ENCODE peak calls at places on chromosomes 16 and 17, in five cellular contexts. H is fibroblast of lung, M is tibial artery, I is glutamatergic neuron, C is GM23338. E is an unnamed sample.

GRCh38 chr17:78133971-78134898 is 3.7 kb downstream of the TMC8 start:
- DNase-seq in C (peak), M (no peak), I (peak), H (no peak), E (peak)

GRCh38 chr16:67278773-67279295 is 498 bp upstream of the PLEKHG4 start:
- DNase-seq in M (no peak), H (no peak), C (peak), I (no peak), E (no peak)

GRCh38 chr16:57694556-57695377 is at the start of gene DRC7:
- DNase-seq in M (peak), H (peak), I (peak), C (peak), E (peak)

GRCh38 chr16:85819245-85819644 is 19.8 kb downstream of the COX4I1 start:
- DNase-seq in C (peak), M (peak), I (peak), H (peak), E (peak)

GRCh38 chr16:9807302-9807701 is 374.9 kb downstream of the GRIN2A start:
- DNase-seq in M (no peak), C (peak), I (no peak), H (no peak), E (no peak)

GRCh38 chr17:55795098-55795497 is 44.2 kb downstream of the PCTP start:
- DNase-seq in H (no peak), I (no peak), M (no peak), C (no peak), E (no peak)

GRCh38 chr16:54493076-54493475 is 206.5 kb upstream of the IRX3 start:
- DNase-seq in M (no peak), H (peak), I (no peak), C (no peak), E (peak)

GRCh38 chr17:40326014-40326831 is 17.2 kb downstream of the RARA start:
- DNase-seq in I (no peak), M (no peak), C (no peak), H (no peak), E (no peak)

GRCh38 chr16:75305364-75306101 is 54.1 kb upstream of the BCAR1 start:
- DNase-seq in C (no peak), I (no peak), M (peak), H (peak), E (peak)

GRCh38 chr17:22090263-22090935 is 398.1 kb downstream of the KCNJ18 start:
- DNase-seq in C (no peak), M (no peak), H (no peak), I (no peak), E (no peak)

GRCh38 chr17:78313735-78314648 is 45.9 kb downstream of the SOCS3 start:
- DNase-seq in H (peak), C (peak), M (peak), I (peak), E (peak)

GRCh38 chr16:88701541-88702363 is 4.5 kb downstream of the RNF166 start:
- DNase-seq in I (no peak), M (no peak), C (no peak), H (no peak), E (no peak)

GRCh38 chr16:87621976-87622713 is 19.8 kb downstream of the JPH3 start:
- DNase-seq in I (no peak), C (no peak), H (no peak), M (no peak), E (no peak)

GRCh38 chr16:81432899-81433560 is 11.6 kb upstream of the CMIP start:
- DNase-seq in H (no peak), M (no peak), C (peak), I (peak), E (no peak)

GRCh38 chr16:88382491-88383400 is at the start of gene ZNF469:
- DNase-seq in C (peak), I (peak), M (no peak), H (peak), E (no peak)

GRCh38 chr17:5422505-5422904 is 2.5 kb downstream of the RPAIN start:
- DNase-seq in I (no peak), M (no peak), C (no peak), H (peak), E (peak)

GRCh38 chr17:17896746-17897145 is 60.0 kb upstream of the SREBF1 start:
- DNase-seq in H (no peak), I (no peak), C (no peak), M (no peak), E (no peak)

GRCh38 chr16:73015612-73016487 is 32.1 kb downstream of the ZFHX3 start:
- DNase-seq in C (no peak), H (no peak), I (no peak), M (no peak), E (peak)

GRCh38 chr16:85316321-85316919 is 204.1 kb upstream of the CIBAR2 start:
- DNase-seq in H (peak), C (peak), M (no peak), I (peak), E (peak)

GRCh38 chr16:67672306-67672705 is 5.7 kb downstream of the C16orf86 start:
- DNase-seq in M (no peak), H (no peak), I (no peak), C (peak), E (no peak)

GRCh38 chr16:65376601-65377000 is 254.7 kb upstream of the CDH11 start:
- DNase-seq in H (no peak), C (no peak), M (no peak), I (no peak), E (peak)

GRCh38 chr17:11852911-11853310 is 144.4 kb downstream of the ZNF18 start:
- DNase-seq in H (peak), C (no peak), I (no peak), M (no peak), E (no peak)

GRCh38 chr16:67150833-67151396 is at the start of gene B3GNT9:
- DNase-seq in H (peak), I (peak), M (peak), C (peak), E (no peak)

GRCh38 chr16:69798466-69798865 is 36.3 kb downstream of the WWP2 start:
- DNase-seq in I (peak), M (no peak), H (peak), C (peak), E (no peak)

GRCh38 chr16:61901689-61902088 is 134.5 kb downstream of the CDH8 start:
- DNase-seq in I (no peak), H (no peak), C (no peak), M (no peak), E (no peak)

GRCh38 chr17:82548681-82549303 is 29.3 kb downstream of the FOXK2 start:
- DNase-seq in I (peak), C (no peak), M (peak), H (peak), E (no peak)

GRCh38 chr16:71628810-71629209 is 2.8 kb downstream of the MARVELD3 start:
- DNase-seq in C (no peak), M (no peak), I (no peak), H (peak), E (no peak)

GRCh38 chr16:24123275-24123674 is 132.9 kb upstream of the CACNG3 start:
- DNase-seq in M (no peak), C (no peak), H (no peak), I (no peak), E (no peak)
- TF ChIP-seq CTCF in M (no peak), C (no peak), H (no peak), I (no peak), E (no peak)

DNA sequence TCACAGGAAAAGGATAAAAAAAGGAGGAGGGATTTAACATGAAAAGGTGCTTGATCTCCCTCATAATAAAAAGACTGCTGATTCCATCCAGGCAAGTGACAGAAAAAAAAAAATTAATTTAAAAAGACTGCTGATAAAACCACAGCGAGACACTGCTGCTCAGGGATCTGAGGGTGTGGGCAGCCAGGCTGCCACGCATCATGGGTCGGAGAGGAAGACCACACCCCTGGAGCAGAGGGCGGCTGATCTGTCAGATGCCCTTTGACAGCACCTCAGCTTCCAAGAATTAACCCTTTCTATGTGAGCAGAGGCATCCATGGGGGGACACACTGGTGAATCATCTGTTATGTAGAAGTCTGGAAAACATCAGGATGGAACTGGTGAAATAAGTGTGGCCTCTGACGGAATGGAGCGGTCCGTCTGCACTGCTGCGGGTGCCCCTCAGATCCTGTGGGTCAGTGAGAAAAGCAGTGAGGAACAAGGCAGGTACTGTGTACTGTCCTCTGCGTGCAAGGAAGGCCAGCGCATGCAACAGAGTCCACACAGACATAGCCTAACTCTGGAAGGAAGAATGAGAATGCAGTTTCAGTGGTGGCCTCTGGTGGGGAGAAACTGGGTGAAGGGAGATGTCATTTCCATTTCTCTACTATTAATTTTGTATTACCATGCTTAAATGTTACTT is 19.8 kb downstream of the MAPT start:
- DNase-seq in M (no peak), C (no peak), I (no peak), H (no peak), E (no peak)
- TF ChIP-seq CTCF in M (no peak), C (no peak), I (no peak), H (no peak), E (no peak)

GRCh38 chr17:47895254-47895855 is 681 bp upstream of the SP2 start:
- DNase-seq in I (no peak), M (peak), C (no peak), H (peak), E (no peak)

GRCh38 chr17:47895856-47896671 is at the start of gene SP2:
- DNase-seq in H (peak), C (peak), I (peak), M (peak), E (peak)

GRCh38 chr17:47897561-47897960 is 1.5 kb downstream of the SP2 start:
- DNase-seq in C (no peak), M (no peak), I (no peak), H (peak), E (no peak)

GRCh38 chr17:47896672-47897490 is 845 bp downstream of the SP2 start:
- DNase-seq in C (no peak), H (peak), M (peak), I (no peak), E (peak)

DNA sequence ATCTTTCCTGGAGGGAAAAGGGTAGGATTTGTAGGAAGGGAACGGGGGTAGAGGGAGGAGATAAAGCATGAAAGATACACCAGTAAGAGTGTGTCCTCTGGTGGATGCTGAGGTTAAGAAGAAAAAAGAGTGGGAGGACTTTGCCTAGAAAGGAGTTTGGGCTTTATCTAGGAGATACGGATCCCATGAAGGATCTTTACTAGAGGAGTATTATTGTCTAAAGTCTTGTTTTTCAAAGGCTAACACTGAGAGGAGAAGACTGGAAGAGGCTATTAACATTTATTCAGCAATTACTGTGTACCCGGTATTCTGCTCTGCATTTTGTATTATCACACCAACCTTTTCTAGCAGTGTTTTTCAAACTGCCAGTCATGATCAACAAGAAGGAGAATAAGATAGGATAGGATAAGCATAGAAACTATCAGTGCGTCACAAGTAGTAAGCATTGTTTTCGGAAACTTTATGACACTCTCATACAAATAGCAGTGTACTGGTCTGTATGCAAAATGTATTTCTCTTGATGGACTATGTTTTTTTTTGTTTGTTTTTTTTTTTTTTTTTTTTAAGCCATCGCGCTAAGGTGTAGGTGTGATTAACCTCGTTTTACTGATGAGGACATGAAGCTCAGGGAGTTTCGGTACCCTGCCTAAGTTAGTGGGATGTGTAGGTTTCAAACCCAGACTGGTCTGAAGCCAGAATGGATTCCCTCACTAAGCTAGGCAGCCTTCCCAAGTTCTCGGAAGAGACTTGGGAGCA is 1.4 kb upstream of the SP2 start:
- DNase-seq in I (no peak), C (peak), H (no peak), M (no peak), E (no peak)
- TF ChIP-seq CTCF in I (no peak), C (no peak), H (no peak), M (no peak), E (no peak)

GRCh38 chr17:37506678-37507077 is 17.0 kb downstream of the DUSP14 start:
- DNase-seq in C (peak), I (peak), M (no peak), H (peak), E (peak)
- TF ChIP-seq CTCF in C (peak), I (peak), M (peak), H (peak), E (peak)

GRCh38 chr17:68431045-68431608 is 26.2 kb downstream of the WIPI1 start:
- DNase-seq in I (no peak), H (no peak), C (no peak), M (no peak), E (no peak)

GRCh38 chr17:68432086-68432864 is 25.0 kb downstream of the WIPI1 start:
- DNase-seq in I (no peak), M (no peak), C (no peak), H (no peak), E (no peak)

GRCh38 chr17:68429881-68430280 is 27.4 kb downstream of the WIPI1 start:
- DNase-seq in H (no peak), C (no peak), M (no peak), I (no peak), E (no peak)

GRCh38 chr17:68433211-68433610 is 24.1 kb downstream of the WIPI1 start:
- DNase-seq in I (no peak), M (no peak), C (no peak), H (no peak), E (no peak)

GRCh38 chr17:68431661-68432071 is 25.6 kb downstream of the WIPI1 start:
- DNase-seq in C (peak), I (peak), H (peak), M (no peak), E (peak)
- TF ChIP-seq CTCF in C (peak), I (peak), H (peak), M (no peak), E (peak)

DNA sequence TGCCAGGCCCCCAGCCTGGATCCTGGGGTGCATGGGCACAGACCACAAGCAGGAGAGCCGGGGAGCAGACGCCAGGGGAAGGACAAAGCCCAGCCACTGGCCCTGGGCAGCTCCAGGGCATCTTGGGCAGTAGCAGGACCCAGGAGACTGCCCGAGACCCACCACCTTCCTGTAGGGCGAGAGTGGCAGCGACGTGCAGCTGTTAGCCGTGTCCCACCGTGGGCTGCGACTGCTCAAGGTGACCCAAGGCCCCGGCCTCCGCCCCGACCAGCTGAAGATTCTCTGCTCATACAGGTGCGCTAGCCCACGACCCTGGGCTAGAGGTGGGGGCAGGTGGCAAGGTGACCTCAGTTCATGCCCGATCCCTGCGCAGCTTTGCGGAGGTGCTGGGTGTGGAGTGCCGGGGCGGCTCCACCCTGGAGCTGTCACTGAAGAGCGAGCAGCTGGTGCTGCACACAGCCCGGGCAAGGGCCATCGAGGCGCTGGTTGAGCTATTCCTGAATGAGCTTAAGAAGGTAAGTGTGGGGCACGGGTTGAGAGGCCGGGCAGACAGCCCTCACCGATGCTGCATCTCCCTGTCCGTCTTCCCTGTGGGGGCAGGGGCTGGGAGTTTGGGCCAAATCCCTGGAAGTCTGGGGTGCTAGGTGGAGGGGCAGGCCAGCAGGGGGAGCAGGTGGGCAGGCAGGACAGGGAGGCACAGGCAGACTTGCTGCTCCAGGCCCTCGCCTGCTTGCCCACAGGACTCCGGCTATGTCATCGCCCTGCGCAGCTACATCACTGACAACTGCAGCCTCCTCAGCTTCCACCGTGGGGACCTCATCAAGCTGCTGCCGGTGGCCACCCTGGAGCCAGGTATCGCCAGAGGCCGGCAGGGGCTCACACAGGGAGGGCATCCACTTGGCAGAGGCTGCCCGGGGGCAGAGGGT is 13.5 kb upstream of the SMIM5 start:
- DNase-seq in M (no peak), I (peak), C (peak), H (peak), E (peak)
- TF ChIP-seq CTCF in M (peak), I (peak), C (peak), H (peak), E (peak)

DNA sequence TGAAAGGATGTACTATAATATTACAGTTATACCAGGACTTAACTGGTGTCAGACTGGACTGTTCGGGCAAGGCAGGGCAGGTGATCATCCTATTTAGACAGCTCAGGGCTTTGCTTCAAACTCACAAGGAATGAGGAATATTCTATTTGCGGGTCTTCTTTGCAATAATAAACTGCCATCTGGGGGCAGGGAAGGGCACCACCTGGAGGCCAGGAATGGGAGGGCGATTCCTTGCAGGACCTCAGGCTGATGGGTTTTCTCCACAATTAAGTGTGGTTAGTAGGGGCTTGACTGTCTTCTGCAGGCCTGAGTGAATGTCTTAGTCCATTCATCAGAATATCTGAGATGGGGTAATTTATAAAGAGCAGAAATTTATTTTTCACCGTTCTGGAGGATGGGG is 424.1 kb downstream of the CA10 start:
- DNase-seq in M (peak), I (peak), H (no peak), C (peak), E (peak)
- TF ChIP-seq CTCF in M (peak), I (peak), H (no peak), C (peak), E (peak)

DNA sequence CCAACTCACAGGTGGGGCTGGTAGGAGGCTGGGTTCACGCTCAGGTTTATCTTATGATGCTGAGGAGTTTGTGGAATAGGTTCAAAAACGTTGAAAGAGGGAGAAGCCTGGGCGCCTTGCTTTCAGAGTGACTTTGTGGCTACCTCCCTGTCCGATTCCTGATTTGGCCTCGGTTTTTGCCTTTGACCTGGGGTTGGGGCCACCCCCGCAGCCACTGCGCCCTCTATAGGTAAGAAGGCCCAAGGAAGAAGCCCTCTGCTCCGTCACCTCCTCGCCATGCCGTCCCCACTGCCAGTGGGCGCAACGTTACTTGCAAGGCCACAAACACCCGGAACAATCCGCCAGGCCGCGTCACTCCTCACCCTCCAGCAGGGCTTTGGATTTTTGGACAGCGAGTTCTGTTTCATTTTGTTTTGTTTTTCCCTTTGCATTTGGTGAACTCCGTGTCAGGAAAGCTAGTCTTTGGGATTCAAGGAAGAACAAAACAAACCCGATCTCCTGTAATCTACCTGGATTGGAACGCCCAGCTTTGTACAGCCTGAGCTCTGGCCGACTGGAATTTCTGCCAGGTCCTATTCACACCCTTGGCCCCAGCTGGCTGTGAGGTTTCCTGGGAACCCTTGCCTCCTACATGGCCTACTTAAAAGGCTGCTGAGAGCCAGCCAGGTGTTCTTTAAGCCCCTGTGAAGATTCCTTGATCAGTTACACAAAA is 60.7 kb downstream of the TBC1D16 start:
- DNase-seq in C (peak), I (no peak), M (no peak), H (no peak), E (no peak)
- TF ChIP-seq CTCF in C (peak), I (peak), M (no peak), H (peak), E (peak)

E was measured in MCF 10A.